ENCODE peak calls at places on chromosomes 3 and 15, in five cellular contexts. X, H, S, Q and L are unnamed samples.

GRCh38 chr3:79517766-79518413 is 249.9 kb downstream of the ROBO1 start:
- DNase-seq in Q (no peak), S (no peak), X (no peak), H (no peak), L (no peak)

GRCh38 chr3:54004351-54004750 is 112.7 kb upstream of the SELENOK start:
- DNase-seq in Q (no peak), S (no peak), X (no peak), H (no peak), L (no peak)

GRCh38 chr3:17195192-17195611 is 310.4 kb downstream of the PLCL2 start:
- DNase-seq in S (no peak), H (no peak), X (no peak), Q (no peak), L (no peak)

GRCh38 chr3:80770106-80771079 is 991.1 kb downstream of the GBE1 start:
- DNase-seq in Q (no peak), X (no peak), S (no peak), H (no peak), L (no peak)

GRCh38 chr15:77619883-77620282 is 12.8 kb downstream of the LINGO1 start:
- DNase-seq in X (no peak), S (no peak), H (no peak), Q (no peak), L (no peak)

GRCh38 chr15:47997170-47997569 is 123.6 kb upstream of the SLC24A5 start:
- DNase-seq in S (no peak), H (no peak), Q (no peak), X (no peak), L (no peak)

GRCh38 chr3:141306276-141306675 is 62.0 kb upstream of the ZBTB38 start:
- DNase-seq in Q (no peak), H (no peak), X (no peak), S (no peak), L (no peak)

GRCh38 chr3:115445559-115445958 is 177.8 kb upstream of the GAP43 start:
- DNase-seq in X (no peak), S (no peak), H (no peak), Q (no peak), L (no peak)

GRCh38 chr3:116837474-116837873 is 127.9 kb downstream of the TUSC7 start:
- DNase-seq in H (no peak), X (no peak), Q (no peak), S (no peak), L (no peak)

GRCh38 chr3:193872265-193872753 is 263.6 kb upstream of the HES1 start:
- DNase-seq in X (no peak), S (no peak), Q (peak; percentile 92), H (no peak), L (no peak)

GRCh38 chr3:25854214-25854613 is 64.3 kb downstream of the OXSM start:
- DNase-seq in Q (no peak), H (no peak), X (no peak), S (no peak), L (no peak)

GRCh38 chr15:93152951-93153350 is 63.9 kb upstream of the RGMA start:
- DNase-seq in S (no peak), Q (no peak), X (no peak), H (peak; percentile 80), L (no peak)

GRCh38 chr3:126256256-126256655 is 75.9 kb upstream of the ALDH1L1 start:
- DNase-seq in H (no peak), Q (no peak), X (no peak), S (no peak), L (no peak)

GRCh38 chr3:62462097-62462789 is 88.9 kb upstream of the FEZF2 start:
- DNase-seq in H (no peak), X (no peak), S (no peak), Q (no peak), L (no peak)

GRCh38 chr15:68106656-68107055 is 52.5 kb downstream of the PIAS1 start:
- DNase-seq in S (no peak), Q (no peak), X (no peak), H (no peak), L (no peak)

GRCh38 chr3:16060358-16060852 is 114.1 kb upstream of the GALNT15 start:
- DNase-seq in Q (peak; percentile 76), H (peak; percentile 58), S (no peak), X (no peak), L (no peak)

GRCh38 chr3:99439892-99440291 is 198.5 kb upstream of the COL8A1 start:
- DNase-seq in Q (no peak), X (no peak), S (no peak), H (no peak), L (no peak)

GRCh38 chr15:48298914-48299313 is 32.3 kb upstream of the DUT start:
- DNase-seq in X (no peak), S (no peak), Q (no peak), H (no peak), L (no peak)

GRCh38 chr3:12284591-12284990 is 4.3 kb upstream of the PPARG start:
- DNase-seq in H (no peak), X (no peak), Q (no peak), S (no peak), L (no peak)

GRCh38 chr15:69099976-69100375 is 60.5 kb upstream of the GLCE start:
- DNase-seq in H (no peak), X (no peak), S (no peak), Q (no peak), L (no peak)

GRCh38 chr3:48432411-48433371 is 2.8 kb upstream of the PLXNB1 start:
- DNase-seq in S (peak; percentile 34), Q (peak; percentile 71), H (no peak), X (no peak), L (peak; percentile 43)

GRCh38 chr3:187504435-187504834 is 136.2 kb downstream of the RTP4 start:
- DNase-seq in H (no peak), Q (no peak), S (no peak), X (no peak), L (no peak)

GRCh38 chr15:76961277-76962010 is 29.9 kb downstream of the RCN2 start:
- DNase-seq in Q (no peak), H (no peak), S (no peak), X (no peak), L (no peak)

GRCh38 chr3:78994174-78995027 is 773.4 kb downstream of the ROBO1 start:
- DNase-seq in H (no peak), S (no peak), Q (no peak), X (no peak), L (no peak)

GRCh38 chr3:197331131-197331530 is 32.7 kb upstream of the DLG1 start:
- DNase-seq in S (no peak), H (no peak), X (no peak), Q (no peak), L (no peak)

GRCh38 chr15:52745326-52746161 is 44.6 kb downstream of the ONECUT1 start:
- DNase-seq in S (no peak), X (no peak), Q (no peak), H (no peak), L (no peak)

GRCh38 chr3:146817705-146818104 is 212.6 kb upstream of the PLSCR5 start:
- DNase-seq in X (no peak), Q (no peak), H (no peak), S (no peak), L (no peak)

DNA sequence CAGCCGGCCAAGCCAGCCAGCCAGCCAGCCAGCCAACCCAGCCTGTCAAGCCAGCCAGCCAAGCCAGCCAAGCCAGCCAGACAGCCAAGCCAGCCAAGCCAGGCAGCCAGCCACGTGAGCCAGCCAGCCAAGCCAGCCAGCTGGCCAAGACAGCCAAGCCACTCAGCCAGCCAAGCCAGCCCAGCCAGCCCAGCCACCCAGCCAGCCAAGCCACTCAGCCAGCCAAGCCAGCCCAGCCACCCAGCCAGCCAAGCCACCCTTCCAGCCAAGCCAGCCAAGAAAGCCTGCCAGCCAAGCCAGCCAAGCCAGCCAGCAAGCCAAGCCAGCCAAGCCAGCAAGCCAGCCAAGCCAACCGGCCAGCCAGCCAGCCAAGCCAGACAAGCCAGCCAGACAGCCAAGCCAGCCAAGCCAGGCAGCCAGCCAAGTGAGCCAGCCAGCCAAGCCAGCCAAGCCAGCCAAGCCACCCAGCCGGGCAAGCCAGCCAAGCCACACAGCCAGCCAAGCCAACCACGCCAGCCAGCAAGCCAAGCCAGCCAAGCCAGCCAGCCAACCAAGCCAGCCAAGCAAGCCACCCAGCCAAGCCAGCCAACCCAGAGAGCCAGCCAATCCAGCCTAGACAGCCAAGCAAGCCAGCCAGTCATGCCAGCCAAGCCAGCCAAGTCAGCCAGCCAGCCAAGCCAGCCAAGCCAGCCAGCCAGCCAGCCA is 199.5 kb downstream of the GOLGA6L6 start:
- DNase-seq in H (no peak), X (peak; percentile 44), Q (peak; percentile 99), S (peak; percentile 96), L (peak; percentile 5)
- H3K9me3 ChIP-seq in H (no peaks in the 10 kb centered on the region), X (no peaks in the 10 kb centered on the region), Q (peaks cover 15% of the 10 kb centered on the region), S (peaks cover 3% of the 10 kb centered on the region), L (peaks cover 17% of the 10 kb centered on the region)

DNA sequence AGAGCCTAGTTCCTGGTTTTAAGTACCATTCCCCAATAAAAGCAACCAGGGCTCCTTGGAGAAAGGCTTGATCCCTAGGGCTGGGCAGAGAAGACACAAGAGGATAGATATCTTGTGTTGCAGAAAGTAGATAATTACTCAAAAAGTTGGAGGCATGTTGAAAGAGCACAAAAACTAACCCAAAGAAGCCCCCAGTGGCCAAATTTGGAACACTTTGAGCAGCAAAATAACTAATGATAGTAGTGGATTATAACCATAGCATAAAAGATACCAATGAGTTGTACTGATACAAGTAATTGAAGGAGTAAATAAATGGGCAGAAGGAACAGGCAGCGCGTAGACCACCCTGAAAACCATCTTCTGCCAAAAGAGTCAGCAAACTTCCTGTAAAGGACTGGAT is 12.0 kb downstream of the EXOSC7 start:
- DNase-seq in Q (no peak), H (no peak), S (no peak), X (no peak), L (no peak)
- H3K27ac ChIP-seq in Q (no peak overlapping the region), H (no peak overlapping the region), S (no peak overlapping the region), X (no peak overlapping the region), L (no peak overlapping the region)

GRCh38 chr3:133706033-133706432 is 40.2 kb upstream of the TF start:
- DNase-seq in X (no peak), Q (no peak), H (no peak), S (no peak), L (no peak)
- H3K9me3 ChIP-seq in X (no peaks in the 10 kb centered on the region), Q (no peaks in the 10 kb centered on the region), H (no peaks in the 10 kb centered on the region), S (no peaks in the 10 kb centered on the region), L (no peaks in the 10 kb centered on the region)

DNA sequence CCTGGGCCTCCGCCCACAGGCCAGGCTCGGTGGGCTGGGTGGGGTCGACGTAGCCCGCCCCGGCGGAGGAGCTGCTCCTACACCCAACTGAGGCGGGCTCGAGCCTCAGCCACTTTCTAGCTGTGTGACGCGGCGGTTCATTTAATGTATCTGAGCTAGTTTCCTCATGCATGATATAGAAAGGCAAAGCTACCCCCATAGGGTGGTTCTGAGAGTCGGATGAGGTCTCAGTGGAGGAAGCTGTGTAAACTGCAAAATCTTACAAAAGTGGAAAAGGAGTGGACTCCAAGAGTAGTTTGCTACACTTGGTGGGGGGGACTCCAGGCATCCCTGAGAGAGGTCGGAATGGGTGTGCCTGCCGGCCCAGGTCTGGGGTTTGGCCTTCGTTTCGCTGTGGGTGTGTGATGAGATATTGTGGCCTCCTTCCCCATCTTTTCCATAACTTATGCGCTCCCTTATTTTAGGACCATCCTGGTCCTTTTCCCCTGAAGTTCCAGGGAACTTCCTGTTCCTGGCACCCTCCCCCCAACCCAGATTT is 933 bp downstream of the PDIA5 start:
- DNase-seq in Q (no peak), S (no peak), X (no peak), H (no peak), L (peak; percentile 4)
- H3K27ac ChIP-seq in Q (peak overlapping the region; percentile 63), S (no peak overlapping the region), X (no peak overlapping the region), H (peak overlapping the region; percentile 10), L (no peak overlapping the region)